ENCODE peak calls at places on chromosomes 16 and 17, in six cellular contexts. M is MV-4-11; U is NCI-H1105; W is stimulated activated CD4-positive, alpha-beta T cell treated with anti-CD3 and anti-CD28 coated beads, Interleukin-1b, Interleukin-23, amount 100 ng/mL, for 1 hour; S is lower leg skin; K is fibroblast of lung. Z is an unnamed sample.

GRCh38 chr16:6753553-6753952 is 579.1 kb upstream of the RBFOX1 start:
- DNase-seq in M (no peak), U (no peak), W (no peak), S (no peak), K (no peak), Z (no peak)

GRCh38 chr17:38761612-38762011 is 9.1 kb downstream of the PSMB3 start:
- DNase-seq in M (peak), U (no peak), W (no peak), S (no peak), K (no peak), Z (no peak)

GRCh38 chr17:15051913-15052312 is 213.2 kb downstream of the PMP22 start:
- DNase-seq in M (no peak), U (no peak), W (no peak), S (no peak), K (no peak), Z (no peak)

GRCh38 chr17:72126575-72127486 is 6.0 kb downstream of the SOX9 start:
- DNase-seq in M (no peak), U (no peak), W (no peak), S (no peak), K (peak), Z (no peak)

GRCh38 chr17:21372256-21372954 is 3.8 kb upstream of the KCNJ12 start:
- DNase-seq in M (no peak), U (no peak), W (no peak), S (no peak), K (no peak), Z (no peak)

GRCh38 chr16:89565506-89566372 is 5.3 kb downstream of the RPL13 start:
- DNase-seq in M (peak), U (no peak), W (no peak), S (peak), K (peak), Z (no peak)

GRCh38 chr16:70709961-70710360 is 24.1 kb upstream of the MTSS2 start:
- DNase-seq in M (no peak), U (no peak), W (no peak), S (no peak), K (no peak), Z (no peak)

GRCh38 chr17:61454095-61454931 is 2.1 kb downstream of the TBX4 start:
- DNase-seq in M (no peak), U (no peak), W (no peak), S (no peak), K (no peak), Z (peak)

GRCh38 chr16:14286381-14287230 is 215.5 kb downstream of the MRTFB start:
- DNase-seq in M (no peak), U (no peak), W (no peak), S (no peak), K (peak), Z (no peak)

GRCh38 chr16:85139888-85140339 is 27.6 kb upstream of the CIBAR2 start:
- DNase-seq in M (no peak), U (no peak), W (no peak), S (no peak), K (no peak), Z (no peak)